ENCODE peak calls at places on chromosomes 13 and 19, in five cellular contexts. M is fibroblast of the conjunctiva, E is nephron progenitor cell, J is hypothalamus, F is amniotic epithelial cell. D is an unnamed sample.

GRCh38 chr13:45015300-45015699 is 26.0 kb downstream of the GPALPP1 start:
- DNase-seq in F (peak), E (no peak), M (no peak), J (no peak), D (no peak)

GRCh38 chr13:99053636-99054233 is 75.9 kb upstream of the DOCK9 start:
- DNase-seq in E (no peak), F (no peak), M (no peak), J (no peak), D (no peak)

GRCh38 chr13:53272873-53273272 is 244.3 kb downstream of the OLFM4 start:
- DNase-seq in M (no peak), F (no peak), J (no peak), E (no peak), D (no peak)

GRCh38 chr19:11556634-11557420 is 2.2 kb downstream of the ELOF1 start:
- DNase-seq in M (no peak), F (no peak), J (no peak), E (no peak), D (no peak)

GRCh38 chr13:62793850-62794249 is 1378.2 kb upstream of the PCDH20 start:
- DNase-seq in M (no peak), J (no peak), E (no peak), F (no peak), D (no peak)

GRCh38 chr13:66972659-66973058 is 257.5 kb downstream of the PCDH9 start:
- DNase-seq in M (no peak), E (no peak), J (no peak), F (peak), D (no peak)

GRCh38 chr13:60158321-60158801 is 5.4 kb downstream of the DIAPH3 start:
- DNase-seq in E (no peak), F (no peak), J (no peak), M (no peak), D (no peak)

GRCh38 chr13:80923907-80924306 is 583.0 kb upstream of the SPRY2 start:
- DNase-seq in M (no peak), E (no peak), F (no peak), J (no peak), D (no peak)

GRCh38 chr13:109744512-109745051 is 41.8 kb downstream of the IRS2 start:
- DNase-seq in M (peak), E (no peak), J (peak), F (peak), D (no peak)

GRCh38 chr19:4194353-4194752 is 11.9 kb downstream of the ANKRD24 start:
- DNase-seq in E (no peak), J (no peak), F (no peak), M (no peak), D (no peak)

GRCh38 chr19:1561236-1561842 is 6.8 kb downstream of the MEX3D start:
- DNase-seq in F (no peak), J (no peak), E (no peak), M (no peak), D (no peak)